ENCODE peak calls at places on chromosomes 2 and 18, in ten cellular contexts. A, F, T, Q, Y, K, L, U, V and X are unnamed samples.

GRCh38 chr2:40130251-40130994 is 321.5 kb downstream of the SLC8A1 start:
- DNase-seq in T (no peak), Q (no peak), Y (no peak), L (no peak), U (peak), K (no peak), F (no peak), V (no peak), A (no peak), X (no peak)

GRCh38 chr18:45998244-45998643 is 31.1 kb upstream of the EPG5 start:
- DNase-seq in L (no peak), U (no peak), F (peak), K (no peak), Q (no peak), Y (no peak), A (no peak), T (no peak), V (no peak), X (no peak)

GRCh38 chr2:186422226-186422625 is 63.8 kb upstream of the ZC3H15 start:
- DNase-seq in K (peak), Y (no peak), V (no peak), F (no peak), Q (no peak), U (peak), A (peak), T (no peak), L (no peak), X (no peak)

GRCh38 chr2:208037564-208038487 is 12.5 kb upstream of the PLEKHM3 start:
- DNase-seq in F (no peak), L (no peak), U (no peak), Y (no peak), Q (no peak), V (no peak), K (no peak), A (no peak), T (no peak), X (no peak)

GRCh38 chr2:11375025-11375688 is 30.7 kb upstream of the ROCK2 start:
- DNase-seq in L (no peak), U (no peak), Y (no peak), K (no peak), V (no peak), A (no peak), Q (no peak), T (no peak), F (no peak), X (no peak)

GRCh38 chr2:86596118-86596517 is 27.5 kb downstream of the RNF103 start:
- DNase-seq in K (no peak), T (no peak), A (no peak), Y (no peak), V (no peak), Q (no peak), F (no peak), L (no peak), U (no peak), X (no peak)

GRCh38 chr2:134771313-134771801 is 52.6 kb upstream of the TMEM163 start:
- DNase-seq in F (no peak), L (no peak), K (no peak), A (no peak), Q (no peak), T (no peak), U (no peak), V (no peak), Y (no peak), X (no peak)

GRCh38 chr2:162333968-162334367 is 10.0 kb upstream of the GCA start:
- DNase-seq in U (peak), K (peak), L (no peak), V (peak), Q (no peak), Y (peak), F (no peak), A (peak), T (no peak), X (no peak)

GRCh38 chr2:56671973-56672569 is 488.3 kb downstream of the CCDC85A start:
- DNase-seq in K (peak), F (no peak), V (no peak), A (no peak), U (peak), Q (no peak), T (no peak), L (no peak), Y (no peak), X (no peak)

GRCh38 chr2:7209776-7210555 is 292.8 kb downstream of the RNF144A start:
- DNase-seq in Q (no peak), A (no peak), U (no peak), L (no peak), V (no peak), Y (peak), T (no peak), F (no peak), K (no peak), X (no peak)

GRCh38 chr18:10559566-10560456 is 34.0 kb downstream of the NAPG start:
- DNase-seq in V (no peak), Y (no peak), F (no peak), T (no peak), U (no peak), A (no peak), K (no peak), Q (peak), L (no peak), X (no peak)

GRCh38 chr2:231068525-231069222 is 12.0 kb downstream of the PSMD1 start:
- DNase-seq in F (no peak), L (no peak), Q (no peak), K (peak), U (peak), T (no peak), A (no peak), V (peak), Y (no peak), X (no peak)

GRCh38 chr18:74283255-74283554 is 8.6 kb downstream of the CYB5A start:
- DNase-seq in V (no peak), Y (no peak), L (no peak), F (no peak), K (no peak), U (no peak), Q (no peak), A (no peak), T (no peak), X (no peak)

GRCh38 chr2:121492409-121492808 is 38.3 kb upstream of the RNU4ATAC start:
- DNase-seq in Y (no peak), F (no peak), V (no peak), U (no peak), L (no peak), Q (no peak), A (no peak), T (no peak), K (no peak), X (no peak)

GRCh38 chr2:150672311-150672710 is 184.8 kb upstream of the RND3 start:
- DNase-seq in T (no peak), Y (no peak), L (no peak), F (no peak), U (no peak), K (no peak), Q (no peak), V (no peak), A (no peak), X (no peak)

GRCh38 chr18:74840492-74841167 is 243.0 kb downstream of the ZNF407 start:
- DNase-seq in F (no peak), L (no peak), A (no peak), Y (peak), K (peak), U (peak), V (no peak), T (no peak), Q (no peak), X (no peak)

GRCh38 chr2:23520256-23520655 is 135.3 kb downstream of the KLHL29 start:
- DNase-seq in Y (no peak), A (no peak), K (peak), T (no peak), Q (no peak), F (no peak), V (peak), U (no peak), L (no peak), X (no peak)

GRCh38 chr2:25274868-25275574 is 66.7 kb downstream of the DNMT3A start:
- DNase-seq in L (peak), Y (no peak), A (no peak), V (no peak), T (no peak), U (peak), K (peak), F (peak), Q (no peak), X (no peak)

GRCh38 chr2:237967463-237967871 is 653 bp downstream of the UBE2F start:
- DNase-seq in K (peak), L (no peak), A (no peak), Q (peak), F (no peak), V (peak), T (peak), Y (no peak), U (peak), X (no peak)

GRCh38 chr2:199764273-199764800 is 86.7 kb downstream of the FTCDNL1 start:
- DNase-seq in F (no peak), A (no peak), T (no peak), L (no peak), Q (no peak), U (no peak), K (no peak), Y (no peak), V (no peak), X (no peak)

GRCh38 chr2:148967056-148967455 is 71.4 kb upstream of the LYPD6B start:
- DNase-seq in U (no peak), L (no peak), T (no peak), F (no peak), K (no peak), Q (no peak), A (no peak), Y (no peak), V (no peak), X (no peak)

GRCh38 chr2:7766978-7767565 is 849.9 kb downstream of the RNF144A start:
- DNase-seq in Q (no peak), U (no peak), V (no peak), A (no peak), L (no peak), Y (no peak), T (no peak), F (no peak), K (no peak), X (no peak)

GRCh38 chr2:221500501-221501209 is 71.4 kb downstream of the EPHA4 start:
- DNase-seq in F (no peak), T (no peak), L (no peak), Q (no peak), A (no peak), Y (no peak), U (no peak), K (no peak), V (no peak), X (no peak)

GRCh38 chr2:119049968-119050657 is 108.1 kb downstream of the MARCO start:
- DNase-seq in F (no peak), K (no peak), T (no peak), Q (no peak), L (no peak), A (no peak), Y (peak), V (peak), U (no peak), X (no peak)